ENCODE peak calls at places on chromosomes 11 and 22, in eight cellular contexts. W is GM12892, Y is adrenal gland, T is lower leg skin, Q is upper lobe of left lung, P is esophagus squamous epithelium, L is right lobe of liver, S is spleen. E is an unnamed sample.

GRCh38 chr11:61338783-61339489 is 5.9 kb downstream of the TKFC start:
- DNase-seq in S (peak; percentile 62), Q (peak; percentile 73), Y (no peak), T (peak; percentile 82), W (no peak), L (no peak), P (no peak), E (no peak)

GRCh38 chr11:30789270-30789669 is 203.1 kb upstream of the MPPED2 start:
- DNase-seq in P (no peak), Y (no peak), S (no peak), L (no peak), Q (no peak), T (no peak), W (no peak), E (no peak)

GRCh38 chr11:46247664-46248063 is 29.8 kb upstream of the CREB3L1 start:
- DNase-seq in P (no peak), Q (no peak), Y (peak; percentile 39), S (no peak), L (no peak), W (no peak), T (no peak), E (no peak)

GRCh38 chr11:74678591-74679512 is 52.4 kb downstream of the CHRDL2 start:
- DNase-seq in W (no peak), L (no peak), Y (no peak), T (peak; percentile 49), Q (no peak), P (no peak), S (peak; percentile 17), E (no peak)

GRCh38 chr11:16603245-16603644 is 135.2 kb upstream of the C11orf58 start:
- DNase-seq in Y (no peak), T (no peak), W (no peak), L (no peak), S (no peak), Q (no peak), P (no peak), E (no peak)

GRCh38 chr11:15208570-15209222 is 94.0 kb downstream of the INSC start:
- DNase-seq in Q (peak; percentile 22), T (peak; percentile 91), Y (peak; percentile 72), S (peak; percentile 94), P (peak; percentile 19), W (peak; percentile 69), L (peak; percentile 80), E (no peak)

GRCh38 chr11:8267831-8268529 is 4.3 kb upstream of the LMO1 start:
- DNase-seq in T (peak; percentile 85), Y (no peak), S (peak; percentile 82), P (no peak), L (peak; percentile 47), W (peak; percentile 41), Q (peak; percentile 87), E (peak; percentile 80)

GRCh38 chr11:124752471-124753100 is 531 bp upstream of the VSIG2 start:
- DNase-seq in W (no peak), Q (no peak), P (no peak), Y (no peak), L (no peak), S (no peak), T (no peak), E (no peak)

GRCh38 chr11:79440451-79441158 is at the start of gene TENM4:
- DNase-seq in W (peak; percentile 37), S (peak; percentile 89), Q (peak; percentile 92), L (peak; percentile 57), Y (peak; percentile 81), T (peak; percentile 89), P (no peak), E (peak; percentile 68)

GRCh38 chr22:38981659-38982007 is 514 bp upstream of the APOBEC3B start:
- DNase-seq in T (no peak), L (peak; percentile 52), Y (no peak), W (no peak), S (no peak), P (no peak), Q (no peak), E (no peak)

GRCh38 chr11:86099727-86100320 is 30.9 kb upstream of the PICALM start:
- DNase-seq in W (no peak), S (no peak), L (no peak), Q (no peak), P (no peak), Y (no peak), T (no peak), E (no peak)

GRCh38 chr11:102914238-102915043 is 39.7 kb upstream of the MMP12 start:
- DNase-seq in L (no peak), Y (peak; percentile 23), Q (no peak), S (no peak), T (no peak), W (no peak), P (no peak), E (no peak)

GRCh38 chr11:94183886-94184264 is 55.2 kb downstream of the PANX1 start:
- DNase-seq in S (no peak), W (peak; percentile 5), T (no peak), Y (peak; percentile 60), L (peak; percentile 57), P (no peak), Q (no peak), E (no peak)

GRCh38 chr22:28822930-28823481 is 22.6 kb upstream of the XBP1 start:
- DNase-seq in Q (no peak), T (no peak), Y (no peak), P (no peak), W (no peak), S (no peak), L (no peak), E (no peak)

GRCh38 chr11:44776840-44777536 is 50.2 kb downstream of the TSPAN18 start:
- DNase-seq in S (peak; percentile 31), T (peak; percentile 46), L (no peak), Q (no peak), Y (no peak), W (no peak), P (no peak), E (no peak)

GRCh38 chr22:33919591-33920501 is at the start of gene LARGE1:
- DNase-seq in T (peak; percentile 87), S (peak; percentile 84), P (no peak), Q (peak; percentile 90), W (no peak), L (peak; percentile 69), Y (peak; percentile 44), E (peak; percentile 79)

GRCh38 chr11:57315491-57315890 is 9.3 kb downstream of the TNKS1BP1 start:
- DNase-seq in L (no peak), Q (no peak), S (peak; percentile 78), Y (no peak), T (no peak), W (no peak), P (no peak), E (no peak)

GRCh38 chr11:74840486-74840885 is 91.8 kb downstream of the RNF169 start:
- DNase-seq in T (no peak), L (no peak), S (no peak), P (no peak), Y (no peak), Q (no peak), W (no peak), E (no peak)

GRCh38 chr22:18103527-18104269 is 6.9 kb upstream of the TUBA8 start:
- DNase-seq in T (no peak), W (no peak), L (no peak), P (no peak), Q (peak; percentile 60), Y (no peak), S (peak; percentile 57), E (no peak)

GRCh38 chr11:8759634-8760033 is 77.0 kb downstream of the RPL27A start:
- DNase-seq in W (no peak), Q (no peak), Y (no peak), T (no peak), P (no peak), S (no peak), L (no peak), E (peak; percentile 53)

GRCh38 chr22:41801147-41801819 is 804 bp downstream of the CCDC134 start:
- DNase-seq in P (no peak), S (no peak), Y (no peak), T (no peak), L (no peak), W (no peak), Q (no peak), E (no peak)

GRCh38 chr22:23079814-23080521 is 9.6 kb downstream of the GNAZ start:
- DNase-seq in L (no peak), T (no peak), Y (no peak), W (no peak), Q (no peak), S (no peak), P (no peak), E (no peak)

GRCh38 chr11:5257296-5257695 is 2.7 kb upstream of the HBG2 start:
- DNase-seq in W (no peak), Q (no peak), S (no peak), L (no peak), T (no peak), P (no peak), Y (no peak), E (no peak)

GRCh38 chr22:49481651-49482399 is 345.8 kb downstream of the BRD1 start:
- DNase-seq in T (peak; percentile 75), P (no peak), S (no peak), W (no peak), Y (no peak), L (no peak), Q (peak; percentile 51), E (peak; percentile 73)

GRCh38 chr11:43686207-43686606 is 5.7 kb downstream of the HSD17B12 start:
- DNase-seq in T (no peak), S (no peak), Q (no peak), Y (no peak), W (no peak), P (no peak), L (no peak), E (no peak)
- TF ChIP-seq POLR2A in T (no peak), S (no peak), Q (no peak), Y (no peak), W (no peak), P (no peak), L (no peak), E (no peak)

GRCh38 chr11:2426826-2427521 is 17.3 kb downstream of the TRPM5 start:
- DNase-seq in W (no peak), L (no peak), T (no peak), P (no peak), S (no peak), Y (no peak), Q (peak; percentile 84), E (no peak)
- TF ChIP-seq POLR2A in W (no peak), L (no peak), T (no peak), P (no peak), S (no peak), Y (no peak), Q (no peak), E (no peak)

GRCh38 chr22:45584621-45585436 is 82.1 kb downstream of the FBLN1 start:
- DNase-seq in S (peak; percentile 43), L (no peak), P (no peak), T (no peak), Q (no peak), Y (no peak), W (no peak), E (no peak)
- TF ChIP-seq POLR2A in S (no peak), L (no peak), P (no peak), T (no peak), Q (no peak), Y (no peak), W (no peak), E (no peak)

DNA sequence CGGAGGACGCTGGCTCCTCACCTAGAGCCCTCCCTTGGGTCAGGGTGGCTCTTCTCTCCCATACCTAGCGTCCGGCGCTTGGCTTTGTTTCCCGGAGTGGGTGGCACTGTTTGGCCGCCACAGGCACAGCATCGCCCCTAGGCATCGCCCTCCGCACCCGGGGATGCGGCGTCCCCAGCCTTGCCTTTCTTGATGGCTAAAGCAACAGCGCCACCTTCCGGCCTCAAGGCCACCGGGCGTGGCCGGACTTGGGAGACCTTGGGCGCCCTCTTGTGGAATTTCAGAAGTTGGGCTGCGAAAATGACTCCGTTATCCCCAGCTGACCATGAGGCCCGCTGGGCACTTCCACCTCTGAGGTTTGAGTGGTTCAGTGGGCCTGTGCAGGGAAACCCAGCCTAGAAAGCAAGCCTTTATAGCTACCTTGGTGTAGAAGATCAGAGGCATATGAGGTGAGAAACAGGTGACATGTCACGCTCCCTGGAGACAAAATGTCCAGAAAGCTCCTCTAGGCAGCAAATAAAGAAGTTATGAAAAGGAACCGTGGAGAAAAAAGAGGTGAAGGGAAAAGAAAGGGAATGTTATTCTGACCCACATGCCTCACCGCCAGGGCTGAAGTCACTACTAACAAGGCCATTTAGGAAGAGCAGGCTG is 54.3 kb downstream of the SNX19 start:
- DNase-seq in P (peak; percentile 49), W (peak; percentile 44), Y (peak; percentile 90), L (peak; percentile 91), T (peak; percentile 98), Q (peak; percentile 94), S (peak; percentile 97), E (peak; percentile 93)
- TF ChIP-seq POLR2A in P (no peak), W (no peak), Y (no peak), L (no peak), T (no peak), Q (no peak), S (no peak), E (no peak)